ENCODE peak calls at places on chromosomes 13 and 19, in ten cellular contexts. F is body of pancreas, R is stromal cell of bone marrow, X is H9, Z is posterior vena cava, S is NCI-H524, B is nucleus accumbens, M is left colon, I is AG09319, E is aorta. J is an unnamed sample.

GRCh38 chr13:112688560-112689497 is 1.0 kb upstream of the ATP11A start:
- DNase-seq in F (no peak), R (no peak), X (peak; percentile 44), Z (peak; percentile 86), S (no peak), B (no peak), M (peak; percentile 29), I (no peak), E (peak; percentile 66), J (peak; percentile 54)

GRCh38 chr19:44758596-44758995 is 10.1 kb downstream of the BCL3 start:
- DNase-seq in F (no peak), R (no peak), X (peak; percentile 89), Z (no peak), S (no peak), B (no peak), M (no peak), I (no peak), E (no peak), J (peak; percentile 36)

GRCh38 chr13:42181381-42181953 is 90.5 kb upstream of the AKAP11 start:
- DNase-seq in F (no peak), R (no peak), X (no peak), Z (no peak), S (peak; percentile 2), B (no peak), M (peak; percentile 5), I (no peak), E (no peak), J (no peak)

GRCh38 chr13:80379245-80379644 is 38.3 kb upstream of the SPRY2 start:
- DNase-seq in F (no peak), R (peak; percentile 9), X (no peak), Z (no peak), S (no peak), B (no peak), M (no peak), I (no peak), E (no peak), J (no peak)

GRCh38 chr19:6429419-6430221 is 3.9 kb downstream of the SLC25A41 start:
- DNase-seq in F (no peak), R (no peak), X (no peak), Z (no peak), S (no peak), B (no peak), M (no peak), I (no peak), E (no peak), J (no peak)

GRCh38 chr13:49693191-49693733 is 2.0 kb upstream of the EBPL start:
- DNase-seq in F (no peak), R (no peak), X (no peak), Z (no peak), S (no peak), B (no peak), M (no peak), I (no peak), E (no peak), J (no peak)

GRCh38 chr13:111211789-111212516 is 96.8 kb downstream of the ARHGEF7 start:
- DNase-seq in F (no peak), R (no peak), X (peak; percentile 52), Z (no peak), S (no peak), B (no peak), M (no peak), I (no peak), E (no peak), J (no peak)

GRCh38 chr19:3479177-3479818 is 1.0 kb downstream of the SMIM24 start:
- DNase-seq in F (no peak), R (no peak), X (peak; percentile 74), Z (no peak), S (no peak), B (no peak), M (peak; percentile 58), I (no peak), E (no peak), J (no peak)

GRCh38 chr19:45154064-45154827 is 6.5 kb downstream of the NKPD1 start:
- DNase-seq in F (no peak), R (no peak), X (no peak), Z (no peak), S (no peak), B (no peak), M (no peak), I (no peak), E (no peak), J (peak; percentile 93)

GRCh38 chr13:98273824-98274786 is 97.0 kb upstream of the RNF113B start:
- DNase-seq in F (no peak), R (no peak), X (peak; percentile 50), Z (no peak), S (no peak), B (no peak), M (no peak), I (no peak), E (no peak), J (no peak)

GRCh38 chr19:10861118-10861651 is 10.2 kb upstream of the CARM1 start:
- DNase-seq in F (peak; percentile 34), R (no peak), X (peak; percentile 75), Z (no peak), S (no peak), B (no peak), M (no peak), I (no peak), E (no peak), J (peak; percentile 66)

GRCh38 chr13:79491715-79492114 is 10.8 kb downstream of the NDFIP2 start:
- DNase-seq in F (no peak), R (peak; percentile 68), X (no peak), Z (no peak), S (no peak), B (no peak), M (no peak), I (peak; percentile 59), E (no peak), J (no peak)

GRCh38 chr19:41298327-41298964 is 11.5 kb upstream of the CCDC97 start:
- DNase-seq in F (peak; percentile 59), R (peak; percentile 91), X (no peak), Z (peak; percentile 97), S (no peak), B (no peak), M (peak; percentile 57), I (peak; percentile 69), E (peak; percentile 94), J (peak; percentile 72)

GRCh38 chr19:46386996-46387712 is 26.2 kb downstream of the CCDC8 start:
- DNase-seq in F (no peak), R (no peak), X (no peak), Z (peak; percentile 79), S (no peak), B (no peak), M (no peak), I (no peak), E (no peak), J (no peak)

GRCh38 chr13:77952737-77953136 is 34.1 kb upstream of the EDNRB start:
- DNase-seq in F (no peak), R (no peak), X (no peak), Z (no peak), S (no peak), B (no peak), M (no peak), I (no peak), E (no peak), J (no peak)

GRCh38 chr13:93535256-93535655 is 308.6 kb downstream of the GPC6 start:
- DNase-seq in F (no peak), R (peak; percentile 37), X (no peak), Z (no peak), S (no peak), B (no peak), M (no peak), I (no peak), E (no peak), J (no peak)

GRCh38 chr19:40702337-40703012 is 12.0 kb upstream of the NUMBL start:
- DNase-seq in F (no peak), R (no peak), X (peak; percentile 82), Z (no peak), S (no peak), B (peak; percentile 12), M (peak; percentile 47), I (no peak), E (no peak), J (no peak)

GRCh38 chr19:10450191-10450852 is 30.0 kb downstream of the PDE4A start:
- DNase-seq in F (no peak), R (no peak), X (no peak), Z (no peak), S (no peak), B (no peak), M (no peak), I (no peak), E (no peak), J (no peak)

GRCh38 chr13:99392126-99392805 is 85.1 kb upstream of the GPR183 start:
- DNase-seq in F (no peak), R (no peak), X (no peak), Z (peak; percentile 57), S (no peak), B (no peak), M (no peak), I (no peak), E (no peak), J (no peak)

GRCh38 chr13:98416408-98416807 is 160.5 kb downstream of the STK24 start:
- DNase-seq in F (peak; percentile 93), R (no peak), X (no peak), Z (peak; percentile 42), S (no peak), B (no peak), M (peak; percentile 77), I (no peak), E (no peak), J (no peak)

GRCh38 chr19:48113190-48113917 is 2.7 kb upstream of the PLA2G4C start:
- DNase-seq in F (no peak), R (no peak), X (no peak), Z (no peak), S (no peak), B (no peak), M (no peak), I (no peak), E (no peak), J (no peak)

GRCh38 chr19:46428278-46429141 is at the start of gene PNMA8C:
- DNase-seq in F (peak; percentile 48), R (no peak), X (peak; percentile 93), Z (peak; percentile 92), S (peak; percentile 45), B (peak; percentile 70), M (peak; percentile 57), I (no peak), E (peak; percentile 90), J (peak; percentile 93)